ENCODE peak calls at places on chromosomes 4 and X, in six cellular contexts. I, E, X, O, Q and A are unnamed samples.

GRCh38 chrX:16433021-16433420 is 216.9 kb upstream of the S100G start:
- DNase-seq in X (no peak), O (no peak), E (no peak), Q (no peak), I (no peak), A (no peak)

GRCh38 chrX:132470830-132471229 is 18.0 kb downstream of the MBNL3 start:
- DNase-seq in O (no peak), E (no peak), I (no peak), X (no peak), Q (no peak), A (no peak)

GRCh38 chrX:64206556-64207162 is 1.2 kb upstream of the AMER1 start:
- DNase-seq in I (no peak), X (no peak), O (no peak), Q (no peak), E (no peak), A (no peak)

GRCh38 chr4:98519268-98519993 is 139.0 kb downstream of the TSPAN5 start:
- DNase-seq in E (no peak), O (no peak), X (no peak), I (peak; percentile 61), Q (no peak), A (no peak)

GRCh38 chr4:127622923-127623754 is 9.6 kb upstream of the INTU start:
- DNase-seq in E (no peak), I (peak; percentile 5), O (no peak), Q (no peak), X (no peak), A (peak; percentile 5)

GRCh38 chr4:183746305-183747229 is 87.5 kb downstream of the TRAPPC11 start:
- DNase-seq in Q (peak; percentile 47), E (no peak), O (no peak), I (no peak), X (no peak), A (no peak)

GRCh38 chr4:85720736-85721135 is 245.8 kb downstream of the ARHGAP24 start:
- DNase-seq in O (no peak), X (no peak), I (peak; percentile 7), E (no peak), Q (no peak), A (no peak)

GRCh38 chr4:185534850-185535761 is at the start of gene PDLIM3:
- DNase-seq in Q (no peak), O (no peak), X (peak; percentile 29), I (peak; percentile 27), E (peak; percentile 70), A (peak; percentile 42)

GRCh38 chr4:142475663-142476062 is 370.4 kb downstream of the INPP4B start:
- DNase-seq in O (no peak), X (no peak), I (no peak), Q (no peak), E (no peak), A (no peak)

GRCh38 chr4:77159798-77160197 is 2.8 kb downstream of the CCNG2 start:
- DNase-seq in X (no peak), I (no peak), E (no peak), O (no peak), Q (no peak), A (no peak)

GRCh38 chr4:82903737-82904136 is 3.2 kb downstream of the THAP9 start:
- DNase-seq in X (no peak), O (no peak), Q (no peak), I (no peak), E (peak; percentile 12), A (no peak)

GRCh38 chr4:138259801-138260200 is 17.7 kb upstream of the SLC7A11 start:
- DNase-seq in Q (no peak), E (no peak), X (no peak), I (no peak), O (no peak), A (no peak)

GRCh38 chrX:69177511-69178162 is 12.4 kb upstream of the PJA1 start:
- DNase-seq in X (no peak), O (no peak), E (no peak), I (no peak), Q (no peak), A (no peak)

GRCh38 chr4:118281611-118282442 is 71.0 kb downstream of the PRSS12 start:
- DNase-seq in X (no peak), E (peak; percentile 20), Q (no peak), I (peak; percentile 18), O (no peak), A (no peak)

GRCh38 chr4:13700196-13701140 is 72.9 kb upstream of the BOD1L1 start:
- DNase-seq in O (no peak), Q (no peak), E (no peak), X (no peak), I (no peak), A (no peak)

GRCh38 chrX:68829594-68830485 is 1.0 kb downstream of the EFNB1 start:
- DNase-seq in X (no peak), I (no peak), O (no peak), E (peak; percentile 16), Q (no peak), A (peak; percentile 16)

GRCh38 chrX:40173662-40174593 is 76.2 kb upstream of the BCOR start:
- DNase-seq in O (no peak), E (peak; percentile 22), I (peak; percentile 76), X (no peak), Q (no peak), A (no peak)

GRCh38 chrX:40176979-40177430 is 79.2 kb upstream of the BCOR start:
- DNase-seq in Q (no peak), E (peak; percentile 63), X (no peak), O (no peak), I (peak; percentile 50), A (no peak)

GRCh38 chrX:40176256-40176978 is 78.7 kb upstream of the BCOR start:
- DNase-seq in O (no peak), I (peak; percentile 35), Q (no peak), E (peak; percentile 78), X (no peak), A (no peak)

GRCh38 chrX:40174594-40175415 is 77.0 kb upstream of the BCOR start:
- DNase-seq in E (no peak), I (peak; percentile 22), Q (no peak), O (no peak), X (no peak), A (no peak)

DNA sequence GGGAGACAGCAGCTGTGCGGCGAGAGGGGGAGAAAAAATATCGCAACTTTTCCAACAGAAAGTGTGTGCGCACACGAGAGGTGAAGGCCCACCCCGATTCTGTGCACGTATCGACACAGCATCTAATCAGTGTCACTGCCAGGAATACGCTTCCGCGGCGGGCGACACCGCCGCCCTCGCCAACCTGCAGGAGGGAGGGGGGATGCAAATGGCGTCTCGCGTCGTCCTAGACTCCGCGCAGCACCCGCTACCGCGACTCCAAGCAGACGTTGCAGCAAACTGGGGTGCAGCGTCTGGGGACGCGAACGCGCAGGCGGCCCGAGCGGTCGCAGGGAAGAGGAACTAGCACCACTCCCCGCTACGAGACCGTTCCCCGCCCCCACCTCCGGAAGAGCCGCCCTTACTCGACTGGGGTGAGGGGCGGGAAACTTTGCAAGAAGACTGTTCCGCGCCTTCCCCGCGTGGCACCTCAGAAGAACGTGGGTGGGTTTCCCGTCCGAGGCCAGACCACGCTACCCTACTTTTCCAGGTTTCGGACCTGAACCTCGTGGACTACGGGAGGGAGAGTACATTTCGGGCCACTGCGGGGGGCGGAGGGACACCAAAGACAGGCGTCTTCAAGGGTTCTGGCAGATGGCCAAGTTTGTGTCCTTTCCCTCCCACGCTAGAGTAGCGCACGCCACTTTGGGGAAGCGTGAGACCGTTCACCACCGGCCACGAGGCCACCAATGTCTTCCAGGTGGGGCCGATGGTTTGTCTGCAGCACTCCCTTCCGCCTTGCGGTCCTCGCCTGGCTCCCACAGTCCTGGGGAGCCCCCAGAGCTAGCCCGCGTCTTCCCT is 77.9 kb upstream of the BCOR start:
- DNase-seq in E (peak; percentile 72), Q (no peak), I (peak; percentile 47), X (no peak), O (no peak), A (no peak)
- TF ChIP-seq POLR2AphosphoS5 in E (peak; percentile 67), Q (peak; percentile 90), I (peak; percentile 39), X (peak; percentile 81), O (peak; percentile 51), A (peak; percentile 86)

GRCh38 chrX:57286507-57287251 is at the start of gene FAAH2:
- DNase-seq in X (peak; percentile 8), I (peak; percentile 57), O (no peak), E (peak; percentile 7), Q (peak; percentile 23), A (peak; percentile 1)
- TF ChIP-seq POLR2A in X (no peak), I (peak; percentile 24), O (no peak), E (no peak), Q (no peak), A (no peak)

DNA sequence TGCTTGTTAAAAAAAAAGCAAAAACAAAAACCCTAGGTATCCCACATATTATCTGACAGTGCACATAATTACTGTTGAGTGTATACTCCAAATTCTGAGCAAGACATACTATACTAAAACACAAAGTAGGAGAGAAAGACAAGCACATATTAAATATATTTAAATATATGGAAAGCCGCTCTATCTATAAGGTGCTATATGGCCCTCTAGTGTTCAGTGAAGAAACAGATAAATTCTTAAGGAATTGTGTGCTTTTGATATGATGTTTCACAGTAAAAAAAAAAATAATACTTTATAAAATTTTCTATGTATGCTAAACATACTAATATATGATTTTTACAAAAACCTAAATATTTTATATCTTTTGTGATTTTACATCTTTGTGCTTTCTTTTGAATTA is 137.8 kb downstream of the FBXW7 start:
- DNase-seq in X (no peak), O (no peak), E (peak; percentile 19), I (peak; percentile 4), Q (no peak), A (no peak)
- TF ChIP-seq TAF1 in X (no peak), O (no peak), E (no peak), I (no peak), Q (no peak), A (no peak)

DNA sequence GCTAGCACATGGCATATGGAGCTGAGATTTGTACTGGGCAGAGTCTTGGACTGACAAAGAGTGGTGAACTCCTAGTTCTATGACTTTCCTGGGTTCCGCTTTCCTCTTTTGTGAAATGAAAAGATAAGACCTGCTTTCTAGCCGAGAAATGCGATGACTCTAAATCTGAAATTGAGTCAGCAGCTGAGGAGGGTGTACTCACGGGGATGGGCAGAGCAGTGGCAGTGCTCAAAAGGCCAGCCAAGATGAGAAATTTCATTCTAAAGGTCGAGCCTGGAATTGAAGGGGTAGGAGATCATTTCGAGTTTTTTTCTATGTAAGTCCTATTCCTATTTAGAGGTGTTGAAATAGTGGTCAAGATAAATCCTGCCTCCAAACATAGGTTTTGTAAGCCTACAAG is 47.0 kb downstream of the NUDT9 start:
- DNase-seq in Q (no peak), E (no peak), X (no peak), O (no peak), I (no peak), A (no peak)
- TF ChIP-seq POLR2AphosphoS5 in Q (no peak), E (no peak), X (no peak), O (no peak), I (no peak), A (no peak)

GRCh38 chr4:8591626-8592365 is 769 bp upstream of the CPZ start:
- DNase-seq in Q (no peak), X (no peak), E (no peak), O (no peak), I (no peak), A (no peak)
- TF ChIP-seq POLR2A in Q (no peak), X (no peak), E (no peak), O (no peak), I (no peak), A (no peak)

GRCh38 chrX:101677028-101677427 is 17.4 kb upstream of the ARMCX2 start:
- DNase-seq in O (no peak), I (no peak), X (no peak), Q (no peak), E (no peak), A (no peak)
- TF ChIP-seq TAF1 in O (no peak), I (no peak), X (no peak), Q (no peak), E (no peak), A (no peak)